ENCODE peak calls at places on chromosome 12, in four cellular contexts. W, M, X and C are unnamed samples.

GRCh38 chr12:86660000-86660399 is 403.8 kb upstream of the MGAT4C start:
- DNase-seq in W (no peak), M (no peak), X (no peak), C (no peak)

GRCh38 chr12:31702047-31702446 is 26.8 kb downstream of the AMN1 start:
- DNase-seq in W (no peak), M (no peak), X (no peak), C (peak)

GRCh38 chr12:104355630-104356029 is 52.1 kb downstream of the EID3 start:
- DNase-seq in W (no peak), M (no peak), X (no peak), C (no peak)

GRCh38 chr12:131055093-131055465 is 101.4 kb downstream of the ADGRD1 start:
- DNase-seq in W (no peak), M (no peak), X (no peak), C (no peak)

GRCh38 chr12:95922231-95922630 is 20.2 kb downstream of the CCDC38 start:
- DNase-seq in W (no peak), M (no peak), X (no peak), C (no peak)

GRCh38 chr12:4943067-4943937 is 33.6 kb downstream of the KCNA1 start:
- DNase-seq in W (no peak), M (no peak), X (no peak), C (no peak)

GRCh38 chr12:132114667-132115066 is 29.5 kb downstream of the DDX51 start:
- DNase-seq in W (no peak), M (no peak), X (no peak), C (no peak)

GRCh38 chr12:130713581-130713991 is 2.5 kb downstream of the RIMBP2 start:
- DNase-seq in W (peak), M (no peak), X (no peak), C (no peak)

GRCh38 chr12:50614167-50614762 is 109.5 kb downstream of the DIP2B start:
- DNase-seq in W (no peak), M (no peak), X (no peak), C (no peak)

GRCh38 chr12:43206396-43206795 is 345.6 kb downstream of the ADAMTS20 start:
- DNase-seq in W (no peak), M (no peak), X (no peak), C (no peak)

GRCh38 chr12:21850419-21850818 is 75.9 kb upstream of the KCNJ8 start:
- DNase-seq in W (no peak), M (no peak), X (no peak), C (no peak)

GRCh38 chr12:49865109-49865781 is 22.3 kb upstream of the BCDIN3D start:
- DNase-seq in W (no peak), M (no peak), X (no peak), C (no peak)

GRCh38 chr12:101592931-101593330 is 1.8 kb upstream of the MYBPC1 start:
- DNase-seq in W (no peak), M (no peak), X (no peak), C (no peak)

GRCh38 chr12:19624401-19624930 is 185.2 kb downstream of the AEBP2 start:
- DNase-seq in W (no peak), M (no peak), X (no peak), C (no peak)

GRCh38 chr12:52598966-52599365 is 2.3 kb downstream of the KRT72 start:
- DNase-seq in W (no peak), M (no peak), X (no peak), C (no peak)

GRCh38 chr12:24821691-24822090 is 127.2 kb downstream of the BCAT1 start:
- DNase-seq in W (no peak), M (no peak), X (no peak), C (no peak)

GRCh38 chr12:131613678-131614077 is 97.2 kb upstream of the SFSWAP start:
- DNase-seq in W (no peak), M (no peak), X (no peak), C (no peak)

GRCh38 chr12:11813422-11813813 is 163.9 kb downstream of the ETV6 start:
- DNase-seq in W (peak), M (no peak), X (no peak), C (no peak)

GRCh38 chr12:27808831-27809230 is 28.8 kb upstream of the MANSC4 start:
- DNase-seq in W (no peak), M (no peak), X (no peak), C (no peak)

GRCh38 chr12:34292736-34293625 is 270.7 kb downstream of the ALG10 start:
- DNase-seq in W (no peak), M (no peak), X (no peak), C (no peak)

GRCh38 chr12:118136559-118137003 is 657 bp downstream of the PEBP1 start:
- DNase-seq in W (peak), M (peak), X (peak), C (peak)
- TF ChIP-seq POLR2A in W (no peak), M (no peak), X (no peak), C (no peak)

DNA sequence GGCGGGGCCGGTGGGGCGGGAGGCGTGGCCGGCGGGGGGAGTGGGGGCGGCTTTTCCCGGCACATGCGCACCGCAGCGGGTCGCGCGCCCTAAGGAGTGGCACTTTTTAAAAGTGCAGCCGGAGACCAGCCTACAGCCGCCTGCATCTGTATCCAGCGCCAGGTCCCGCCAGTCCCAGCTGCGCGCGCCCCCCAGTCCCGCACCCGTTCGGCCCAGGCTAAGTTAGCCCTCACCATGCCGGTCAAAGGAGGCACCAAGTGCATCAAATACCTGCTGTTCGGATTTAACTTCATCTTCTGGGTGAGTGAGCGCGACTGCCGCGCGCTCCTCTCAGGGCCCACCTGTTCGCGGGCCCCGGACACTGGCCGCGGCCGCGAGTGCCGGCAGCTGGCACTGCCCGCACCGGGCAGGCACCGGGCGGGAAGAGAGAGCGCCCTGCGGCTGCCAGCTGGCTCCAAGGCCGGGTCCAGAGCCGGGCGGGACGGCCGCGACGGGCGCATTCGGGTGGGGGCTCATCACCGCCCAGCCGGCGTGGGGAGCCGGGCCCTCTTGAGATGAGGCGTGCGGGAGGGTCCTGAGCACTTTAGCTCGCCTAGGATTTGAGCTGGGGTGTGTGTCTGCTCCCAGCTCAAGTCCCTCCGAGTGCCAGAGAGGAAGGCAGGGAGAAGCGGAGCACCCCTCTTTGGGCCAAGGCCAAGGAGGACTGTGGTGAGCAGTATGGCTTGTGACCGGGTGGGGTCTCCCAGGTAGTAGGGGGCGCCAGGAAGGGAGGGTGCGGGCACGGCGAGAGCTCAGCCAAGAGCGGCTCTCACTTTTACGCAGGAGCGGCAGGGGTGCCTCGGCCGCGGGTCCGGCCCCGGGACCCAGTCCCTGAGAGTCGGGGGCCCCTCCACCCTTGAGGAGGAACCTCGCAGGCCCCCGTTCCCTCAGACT is at the start of gene CD9:
- DNase-seq in W (peak), M (peak), X (peak), C (no peak)
- TF ChIP-seq POLR2A in W (no peak), M (no peak), X (peak), C (no peak)

GRCh38 chr12:10667581-10667980 is 6.3 kb downstream of the STYK1 start:
- DNase-seq in W (no peak), M (no peak), X (no peak), C (no peak)

GRCh38 chr12:10661338-10661737 is 12.5 kb downstream of the STYK1 start:
- DNase-seq in W (no peak), M (no peak), X (peak), C (no peak)

GRCh38 chr12:10668526-10668925 is 5.3 kb downstream of the STYK1 start:
- DNase-seq in W (no peak), M (no peak), X (no peak), C (no peak)

GRCh38 chr12:10664499-10664898 is 9.4 kb downstream of the STYK1 start:
- DNase-seq in W (no peak), M (no peak), X (no peak), C (no peak)

GRCh38 chr12:10663869-10664268 is 10.0 kb downstream of the STYK1 start:
- DNase-seq in W (no peak), M (no peak), X (peak), C (no peak)
- TF ChIP-seq POLR2A in W (no peak), M (no peak), X (no peak), C (no peak)

GRCh38 chr12:111451649-111452129 is 46.0 kb downstream of the SH2B3 start:
- DNase-seq in W (peak), M (peak), X (no peak), C (peak)

GRCh38 chr12:111448831-111449790 is 43.4 kb downstream of the SH2B3 start:
- DNase-seq in W (peak), M (peak), X (no peak), C (peak)

GRCh38 chr12:111453071-111453989 is 47.6 kb downstream of the SH2B3 start:
- DNase-seq in W (peak), M (peak), X (no peak), C (no peak)

GRCh38 chr12:111450676-111451075 is 45.0 kb downstream of the SH2B3 start:
- DNase-seq in W (peak), M (peak), X (no peak), C (no peak)

DNA sequence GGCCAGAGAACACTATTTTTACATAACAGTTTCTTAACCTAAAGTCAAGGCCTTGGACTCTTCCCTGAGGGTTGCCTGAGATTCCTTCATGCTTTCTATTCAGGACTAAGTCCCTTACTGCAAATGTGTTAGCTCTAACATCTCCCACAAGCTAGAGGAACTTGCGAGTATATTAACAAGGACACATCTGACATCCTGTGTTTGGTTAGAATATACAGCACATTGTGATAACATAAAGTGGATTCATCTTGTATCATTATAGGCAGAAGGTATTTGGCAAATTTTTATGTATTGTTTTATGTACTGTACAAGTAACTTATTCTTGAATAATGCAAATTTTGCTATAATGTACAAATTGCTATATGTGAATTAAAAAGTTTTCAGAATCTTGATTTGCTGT is 45.5 kb downstream of the SH2B3 start:
- DNase-seq in W (no peak), M (no peak), X (no peak), C (no peak)
- TF ChIP-seq POLR2A in W (no peak), M (no peak), X (no peak), C (no peak)

GRCh38 chr12:79454338-79454777 is 236.4 kb downstream of the PAWR start:
- DNase-seq in W (no peak), M (no peak), X (no peak), C (no peak)
- TF ChIP-seq POLR2A in W (no peak), M (no peak), X (no peak), C (no peak)

DNA sequence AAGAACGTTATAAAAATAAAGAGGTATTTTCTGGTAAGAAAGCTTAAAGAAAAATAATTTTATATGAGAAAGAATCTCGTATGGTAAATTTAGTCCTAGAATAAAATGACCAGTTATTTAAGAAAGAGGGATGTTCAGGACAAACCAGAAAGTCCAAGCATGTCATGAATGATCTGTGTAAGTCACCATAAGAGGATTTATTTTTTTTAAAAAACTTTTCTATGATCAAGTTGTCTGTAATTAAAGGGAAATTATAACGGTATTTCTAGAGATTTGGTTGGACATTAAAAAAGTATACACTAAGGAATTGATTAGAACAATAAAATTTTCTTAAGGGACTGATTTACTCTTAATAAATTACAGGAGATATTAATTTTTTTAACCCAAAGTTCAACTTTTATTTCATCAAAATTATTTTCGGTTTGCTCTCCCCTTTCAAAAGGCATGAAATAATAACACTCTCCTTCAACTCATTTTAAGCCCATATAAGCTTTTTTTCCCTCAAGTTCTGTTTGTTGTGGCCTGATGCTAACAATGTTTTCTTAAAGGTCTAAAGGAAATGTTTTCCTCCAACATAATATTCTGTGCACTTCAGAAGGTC is 49.9 kb upstream of the CPSF6 start:
- DNase-seq in W (no peak), M (no peak), X (no peak), C (peak)
- TF ChIP-seq POLR2A in W (no peak), M (no peak), X (no peak), C (no peak)

GRCh38 chr12:123391546-123392343 is 7.8 kb downstream of the KMT5A start:
- DNase-seq in W (no peak), M (no peak), X (no peak), C (no peak)

GRCh38 chr12:123388948-123389559 is 5.1 kb downstream of the KMT5A start:
- DNase-seq in W (no peak), M (no peak), X (no peak), C (no peak)

GRCh38 chr12:123388218-123388947 is 4.5 kb downstream of the KMT5A start:
- DNase-seq in W (peak), M (peak), X (peak), C (peak)

GRCh38 chr12:123390415-123391093 is 6.6 kb downstream of the KMT5A start:
- DNase-seq in W (no peak), M (no peak), X (peak), C (no peak)

GRCh38 chr12:123389560-123390351 is 5.8 kb downstream of the KMT5A start:
- DNase-seq in W (peak), M (peak), X (peak), C (peak)
- TF ChIP-seq POLR2A in W (no peak), M (no peak), X (peak), C (no peak)

GRCh38 chr12:68331500-68331868 is 678 bp downstream of the MDM1 start:
- DNase-seq in W (no peak), M (no peak), X (no peak), C (peak)

GRCh38 chr12:68332726-68333630 is 816 bp upstream of the MDM1 start:
- DNase-seq in W (no peak), M (no peak), X (no peak), C (no peak)

GRCh38 chr12:68334136-68334535 is 2.0 kb upstream of the MDM1 start:
- DNase-seq in W (peak), M (no peak), X (no peak), C (peak)

GRCh38 chr12:68335462-68335861 is 3.3 kb upstream of the MDM1 start:
- DNase-seq in W (no peak), M (no peak), X (no peak), C (no peak)

GRCh38 chr12:68331869-68332725 is at the start of gene MDM1:
- DNase-seq in W (peak), M (peak), X (peak), C (peak)
- TF ChIP-seq POLR2A in W (no peak), M (no peak), X (no peak), C (peak)

GRCh38 chr12:111287125-111287900 is 81.6 kb downstream of the PHETA1 start:
- DNase-seq in W (no peak), M (no peak), X (no peak), C (no peak)
- TF ChIP-seq POLR2A in W (no peak), M (no peak), X (no peak), C (no peak)

GRCh38 chr12:55681142-55682077 is 26.3 kb downstream of the ITGA7 start:
- DNase-seq in W (peak), M (peak), X (no peak), C (peak)
- TF ChIP-seq POLR2A in W (no peak), M (no peak), X (no peak), C (no peak)